ENCODE peak calls at places on chromosomes 6 and 20, in eight cellular contexts. D is GM13976, Q is stomach, A is cardiac muscle cell, Y is AG09319, P is type B pancreatic cell, Z is lower lobe of right lung, E is GM13977. C is an unnamed sample.

GRCh38 chr6:139858444-139858843 is 484.0 kb upstream of the CITED2 start:
- DNase-seq in P (no peak), D (no peak), Y (no peak), E (no peak), Z (no peak), A (no peak), Q (peak), C (no peak)

GRCh38 chr6:2575191-2575590 is 175.5 kb downstream of the MYLK4 start:
- DNase-seq in Z (no peak), P (no peak), Q (no peak), D (no peak), Y (no peak), A (no peak), E (no peak), C (no peak)

GRCh38 chr6:91185072-91185471 is 598.2 kb upstream of the MAP3K7 start:
- DNase-seq in P (no peak), D (no peak), E (no peak), Z (no peak), Q (no peak), Y (no peak), A (no peak), C (no peak)

GRCh38 chr6:10641494-10641893 is 52.9 kb downstream of the C6orf52 start:
- DNase-seq in Q (no peak), A (no peak), D (no peak), E (no peak), Z (no peak), Y (no peak), P (no peak), C (no peak)

GRCh38 chr20:48619126-48620101 is 208.4 kb downstream of the PREX1 start:
- DNase-seq in A (no peak), P (no peak), Y (no peak), E (no peak), Q (no peak), Z (peak), D (no peak), C (no peak)

GRCh38 chr20:40472905-40473304 is 216.1 kb downstream of the MAFB start:
- DNase-seq in P (no peak), A (no peak), Q (no peak), D (no peak), Z (no peak), E (no peak), Y (no peak), C (no peak)

GRCh38 chr6:133854633-133855598 is 34.0 kb upstream of the TCF21 start:
- DNase-seq in A (peak), Y (no peak), D (peak), Q (no peak), Z (no peak), P (no peak), E (no peak), C (no peak)

GRCh38 chr6:18115356-18115755 is 7.1 kb downstream of the NHLRC1 start:
- DNase-seq in P (no peak), A (no peak), D (no peak), E (no peak), Q (no peak), Z (no peak), Y (no peak), C (no peak)

GRCh38 chr20:61779176-61779965 is 286.3 kb downstream of the TAF4 start:
- DNase-seq in E (no peak), Q (no peak), Y (no peak), D (no peak), P (no peak), Z (peak), A (no peak), C (no peak)

GRCh38 chr6:152107973-152108372 is 300.5 kb downstream of the ESR1 start:
- DNase-seq in Z (no peak), Y (no peak), E (no peak), A (no peak), Q (no peak), P (no peak), D (no peak), C (peak)

GRCh38 chr20:62921119-62921687 is 5.1 kb downstream of the DIDO1 start:
- DNase-seq in Q (peak), Y (no peak), A (peak), E (no peak), P (no peak), Z (peak), D (peak), C (no peak)
- TF ChIP-seq CTCF in Q (peak), Y (peak), A (peak), E (peak), P (peak), Z (peak), D (peak), C (peak)

GRCh38 chr6:149840345-149841075 is 23.6 kb downstream of the LRP11 start:
- DNase-seq in D (peak), E (peak), Q (peak), A (peak), Z (peak), P (no peak), Y (peak), C (no peak)
- TF ChIP-seq CTCF in D (peak), E (peak), Q (peak), A (peak), Z (peak), P (peak), Y (peak), C (peak)

GRCh38 chr6:102619585-102619984 is 1226.1 kb downstream of the GRIK2 start:
- DNase-seq in Q (no peak), Z (no peak), A (peak), P (no peak), D (no peak), Y (no peak), E (peak), C (no peak)
- TF ChIP-seq CTCF in Q (no peak), Z (peak), A (peak), P (peak), D (no peak), Y (no peak), E (peak), C (no peak)

GRCh38 chr20:18144541-18145099 is 7.0 kb downstream of the KAT14 start:
- DNase-seq in A (no peak), D (no peak), Q (no peak), Y (no peak), Z (no peak), E (no peak), P (no peak), C (no peak)
- TF ChIP-seq CTCF in A (no peak), D (no peak), Q (no peak), Y (no peak), Z (no peak), E (no peak), P (no peak), C (no peak)

GRCh38 chr20:36572701-36573102 is 695 bp upstream of the TGIF2 start:
- DNase-seq in A (peak), P (no peak), E (peak), Q (peak), Y (no peak), Z (no peak), D (peak), C (no peak)

GRCh38 chr20:36573798-36574277 is 441 bp downstream of the TGIF2 start:
- DNase-seq in Y (no peak), D (peak), P (peak), Z (peak), E (peak), A (no peak), Q (peak), C (no peak)

GRCh38 chr20:36569847-36570429 is 3.5 kb upstream of the TGIF2 start:
- DNase-seq in A (no peak), D (no peak), P (no peak), Q (no peak), Y (no peak), Z (no peak), E (no peak), C (no peak)

GRCh38 chr20:36573103-36573797 is at the start of gene TGIF2:
- DNase-seq in E (peak), D (peak), A (peak), Q (peak), Z (peak), Y (no peak), P (peak), C (no peak)

DNA sequence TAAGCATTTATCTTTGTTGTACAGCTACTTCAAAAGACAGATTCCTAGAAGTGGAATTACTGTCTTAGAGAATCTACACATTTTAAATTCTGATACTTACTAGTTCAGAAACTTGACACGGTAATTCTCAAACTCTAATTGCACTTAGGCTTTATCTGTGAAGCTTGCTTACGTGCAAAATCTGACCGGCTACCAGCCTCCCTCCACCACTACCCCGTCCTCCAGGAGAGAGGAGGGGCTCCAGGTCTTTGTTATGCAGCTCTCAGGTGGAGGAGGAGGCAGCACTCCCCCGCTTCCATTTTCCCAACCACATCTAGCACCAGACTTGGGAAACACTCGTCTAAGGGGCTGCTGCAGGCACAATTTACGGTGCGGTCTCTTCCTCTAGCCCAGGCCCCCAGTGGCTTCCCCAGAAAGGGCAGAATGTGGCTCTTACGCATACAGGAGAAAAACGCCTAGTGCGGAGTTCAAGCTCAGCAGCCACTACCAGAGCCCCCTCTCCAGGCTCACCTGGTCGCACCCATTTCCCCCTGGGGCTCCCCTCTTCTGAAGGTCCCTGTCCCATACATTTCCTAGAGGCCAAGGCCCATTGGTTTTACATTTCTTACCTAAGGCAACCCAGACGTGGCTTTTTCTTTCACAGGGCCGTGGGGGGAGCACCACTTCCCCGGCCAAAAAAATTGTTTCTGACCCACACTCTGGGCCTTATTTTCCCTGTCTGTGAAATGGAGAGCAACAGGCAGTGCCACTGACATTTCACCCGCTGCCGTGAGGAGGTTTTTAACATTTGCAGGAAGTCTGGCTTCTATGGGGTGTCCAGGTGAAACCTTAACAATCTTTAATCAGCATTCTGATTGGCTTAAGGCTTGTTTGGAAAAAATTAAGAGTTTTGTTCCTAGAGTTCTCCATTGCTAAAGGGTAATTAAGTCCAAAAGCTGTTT is 1.6 kb upstream of the TGIF2 start:
- DNase-seq in D (peak), A (peak), Z (no peak), E (no peak), Y (no peak), P (no peak), Q (no peak), C (no peak)
- TF ChIP-seq CTCF in D (no peak), A (no peak), Z (no peak), E (no peak), Y (no peak), P (peak), Q (no peak), C (no peak)

GRCh38 chr20:32155017-32155965 is 45.8 kb downstream of the TM9SF4 start:
- DNase-seq in Z (peak), A (peak), E (peak), Y (peak), Q (peak), P (no peak), D (peak), C (peak)
- TF ChIP-seq CTCF in Z (peak), A (peak), E (peak), Y (no peak), Q (peak), P (peak), D (peak), C (no peak)

GRCh38 chr6:41734666-41735426 is 562 bp downstream of the TFEB start:
- DNase-seq in E (peak), Z (peak), Q (peak), D (peak), P (no peak), Y (no peak), A (peak), C (peak)
- TF ChIP-seq CTCF in E (no peak), Z (no peak), Q (no peak), D (no peak), P (no peak), Y (no peak), A (no peak), C (no peak)

C was measured in esophagus muscularis mucosa.